ENCODE peak calls at places on chromosome 11, in five cellular contexts. W is B cell, H is choroid plexus epithelial cell, S is vagina, Q is neural crest cell. V is an unnamed sample.

GRCh38 chr11:107043242-107043991 is 25.1 kb upstream of the GUCY1A2 start:
- DNase-seq in W (no peak), H (peak), S (no peak), Q (no peak), V (no peak)

GRCh38 chr11:22778642-22779041 is 51.0 kb downstream of the SVIP start:
- DNase-seq in W (no peak), H (peak), S (no peak), Q (no peak), V (no peak)

GRCh38 chr11:57479925-57480324 is 19.6 kb downstream of the RTN4RL2 start:
- DNase-seq in W (no peak), H (no peak), S (no peak), Q (no peak), V (no peak)

GRCh38 chr11:121465709-121466062 is 12.9 kb upstream of the SORL1-AS1 start:
- DNase-seq in W (no peak), H (no peak), S (no peak), Q (no peak), V (peak)

GRCh38 chr11:110317516-110317932 is 21.1 kb upstream of the RDX start:
- DNase-seq in W (no peak), H (peak), S (no peak), Q (no peak), V (no peak)

GRCh38 chr11:128906185-128907065 is 15.3 kb downstream of the KCNJ5 start:
- DNase-seq in W (no peak), H (no peak), S (no peak), Q (no peak), V (no peak)

GRCh38 chr11:38672445-38672844 is 2074.4 kb upstream of the RAG2 start:
- DNase-seq in W (no peak), H (no peak), S (no peak), Q (no peak), V (no peak)

GRCh38 chr11:132278801-132279574 is 908.6 kb downstream of the NTM start:
- DNase-seq in W (no peak), H (peak), S (no peak), Q (peak), V (no peak)

GRCh38 chr11:60720460-60720859 is 4.1 kb upstream of the MS4A18 start:
- DNase-seq in W (no peak), H (no peak), S (no peak), Q (no peak), V (no peak)

GRCh38 chr11:22634897-22635629 is 9.4 kb upstream of the FANCF start:
- DNase-seq in W (no peak), H (peak), S (no peak), Q (no peak), V (no peak)

GRCh38 chr11:71551711-71552110 is 3.5 kb downstream of the KRTAP5-9 start:
- DNase-seq in W (no peak), H (no peak), S (no peak), Q (no peak), V (no peak)

GRCh38 chr11:63832336-63832735 is 6.6 kb upstream of the MARK2 start:
- DNase-seq in W (no peak), H (no peak), S (no peak), Q (no peak), V (no peak)

GRCh38 chr11:111938687-111939160 is 1.6 kb downstream of the DIXDC1 start:
- DNase-seq in W (peak), H (peak), S (no peak), Q (no peak), V (peak)

GRCh38 chr11:130462101-130462885 is 13.8 kb downstream of the ADAMTS15 start:
- DNase-seq in W (no peak), H (no peak), S (no peak), Q (no peak), V (no peak)

GRCh38 chr11:31655483-31655882 is 145.9 kb downstream of the ELP4 start:
- DNase-seq in W (no peak), H (peak), S (no peak), Q (no peak), V (no peak)

GRCh38 chr11:44226472-44226871 is 83.5 kb downstream of the ALX4 start:
- DNase-seq in W (no peak), H (no peak), S (no peak), Q (no peak), V (no peak)

GRCh38 chr11:62125316-62125715 is 1.5 kb downstream of the INCENP start:
- DNase-seq in W (no peak), H (no peak), S (no peak), Q (no peak), V (no peak)

GRCh38 chr11:47437746-47438418 is 11.1 kb downstream of the RAPSN start:
- DNase-seq in W (no peak), H (no peak), S (no peak), Q (no peak), V (no peak)

GRCh38 chr11:125514336-125515101 is 18.5 kb upstream of the FEZ1 start:
- DNase-seq in W (peak), H (peak), S (no peak), Q (no peak), V (no peak)

GRCh38 chr11:114321621-114322257 is 25.5 kb downstream of the NNMT start:
- DNase-seq in W (no peak), H (peak), S (no peak), Q (no peak), V (no peak)
- TF ChIP-seq CTCF in W (no peak), H (no peak), S (no peak), Q (no peak), V (no peak)

GRCh38 chr11:78638704-78639380 is 64.2 kb upstream of the NARS2 start:
- DNase-seq in W (no peak), H (no peak), S (no peak), Q (no peak), V (no peak)
- TF ChIP-seq CTCF in W (no peak), H (no peak), S (no peak), Q (no peak), V (no peak)

GRCh38 chr11:119573858-119574257 is 150.9 kb upstream of the THY1 start:
- DNase-seq in W (peak), H (no peak), S (no peak), Q (no peak), V (no peak)

GRCh38 chr11:119571311-119571710 is 148.3 kb upstream of the THY1 start:
- DNase-seq in W (no peak), H (no peak), S (no peak), Q (no peak), V (no peak)

GRCh38 chr11:119567667-119568582 is 145.0 kb upstream of the THY1 start:
- DNase-seq in W (no peak), H (peak), S (no peak), Q (no peak), V (no peak)

GRCh38 chr11:119578466-119579220 is 150.4 kb downstream of the NECTIN1 start:
- DNase-seq in W (no peak), H (no peak), S (no peak), Q (no peak), V (no peak)

GRCh38 chr11:119572481-119573424 is 149.8 kb upstream of the THY1 start:
- DNase-seq in W (no peak), H (no peak), S (no peak), Q (no peak), V (no peak)
- TF ChIP-seq CTCF in W (no peak), H (peak), S (no peak), Q (no peak), V (no peak)

GRCh38 chr11:2293396-2294339 is 8.1 kb downstream of the C11orf21 start:
- DNase-seq in W (no peak), H (no peak), S (no peak), Q (no peak), V (peak)
- TF ChIP-seq CTCF in W (no peak), H (no peak), S (no peak), Q (no peak), V (no peak)

DNA sequence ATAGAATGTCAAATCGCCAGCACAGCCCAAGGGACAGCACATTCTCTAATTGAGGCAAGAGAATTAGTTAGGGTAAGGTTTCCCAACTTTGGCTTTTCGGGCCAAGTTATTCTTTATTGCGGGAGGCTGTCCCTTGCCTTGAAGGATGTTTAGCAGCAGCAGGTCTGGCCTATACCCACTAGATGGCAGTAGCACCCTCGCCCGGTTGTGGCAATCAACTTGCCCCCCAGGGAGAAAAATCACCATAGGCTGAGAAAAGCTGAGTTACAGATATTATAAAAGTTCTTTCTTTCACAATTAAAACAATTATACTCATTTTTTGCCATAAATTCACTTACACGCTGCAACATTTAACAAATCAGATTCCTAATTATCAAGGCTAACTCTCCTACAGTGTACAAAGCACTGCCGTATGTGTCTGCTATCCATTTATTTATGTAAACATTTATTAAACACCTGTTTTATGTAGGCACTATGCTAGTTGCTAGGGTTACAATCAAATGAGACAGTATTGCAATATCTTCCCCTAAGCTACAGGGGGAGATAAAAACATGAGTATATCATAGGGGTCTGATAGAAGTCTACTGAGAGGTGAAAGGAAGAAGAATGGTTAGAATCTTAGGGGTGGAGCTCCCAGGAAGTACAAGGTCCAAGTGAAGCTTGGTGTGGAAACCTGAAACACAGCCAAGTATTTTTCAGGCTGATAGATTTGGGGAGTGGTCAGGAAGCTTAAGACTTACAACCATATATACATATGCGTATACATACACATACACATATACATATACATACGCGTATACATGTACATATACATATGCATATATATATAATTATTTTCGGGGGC is 452.3 kb downstream of the RAB38 start:
- DNase-seq in W (no peak), H (peak), S (no peak), Q (no peak), V (peak)
- TF ChIP-seq CTCF in W (no peak), H (peak), S (no peak), Q (peak), V (peak)

GRCh38 chr11:72712168-72712721 is 38.0 kb upstream of the PDE2A start:
- DNase-seq in W (no peak), H (peak), S (no peak), Q (no peak), V (no peak)
- TF ChIP-seq CTCF in W (no peak), H (no peak), S (no peak), Q (no peak), V (no peak)

GRCh38 chr11:83671295-83671694 is 385.1 kb upstream of the CCDC90B start:
- DNase-seq in W (peak), H (peak), S (no peak), Q (no peak), V (no peak)
- TF ChIP-seq CTCF in W (peak), H (peak), S (no peak), Q (no peak), V (no peak)

DNA sequence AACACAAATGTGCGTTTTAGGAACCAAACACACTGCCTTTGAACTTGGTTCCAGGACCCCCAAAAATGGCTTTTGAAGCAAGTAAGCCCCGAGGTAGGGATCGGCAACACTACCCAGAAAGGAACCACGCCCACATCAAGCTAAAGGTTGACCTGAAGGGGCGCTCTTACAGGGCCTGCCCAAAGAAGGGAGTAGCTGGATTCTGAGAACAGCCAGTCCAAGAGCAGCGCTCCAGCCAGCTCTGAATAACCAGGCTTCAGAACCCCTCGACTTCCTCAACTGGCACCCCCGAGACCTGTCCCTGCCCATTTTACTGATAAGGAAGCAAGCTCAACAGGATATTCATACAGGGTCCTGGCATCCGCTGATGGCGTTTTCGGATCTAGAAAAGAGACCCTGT is 18.9 kb upstream of the MOB2 start:
- DNase-seq in W (no peak), H (no peak), S (no peak), Q (no peak), V (no peak)
- TF ChIP-seq CTCF in W (no peak), H (no peak), S (no peak), Q (no peak), V (no peak)

GRCh38 chr11:13184295-13184794 is 93.2 kb upstream of the BMAL1 start:
- DNase-seq in W (no peak), H (no peak), S (no peak), Q (no peak), V (no peak)
- TF ChIP-seq CTCF in W (no peak), H (no peak), S (no peak), Q (no peak), V (no peak)

GRCh38 chr11:118310781-118311485 is 6.4 kb downstream of the CD3E start:
- DNase-seq in W (no peak), H (no peak), S (no peak), Q (no peak), V (no peak)

GRCh38 chr11:118313242-118313641 is 8.7 kb downstream of the CD3E start:
- DNase-seq in W (no peak), H (no peak), S (no peak), Q (no peak), V (no peak)

GRCh38 chr11:118311518-118311917 is 7.0 kb downstream of the CD3E start:
- DNase-seq in W (no peak), H (no peak), S (no peak), Q (no peak), V (no peak)

GRCh38 chr11:118310271-118310670 is 5.7 kb downstream of the CD3E start:
- DNase-seq in W (no peak), H (no peak), S (no peak), Q (no peak), V (no peak)

DNA sequence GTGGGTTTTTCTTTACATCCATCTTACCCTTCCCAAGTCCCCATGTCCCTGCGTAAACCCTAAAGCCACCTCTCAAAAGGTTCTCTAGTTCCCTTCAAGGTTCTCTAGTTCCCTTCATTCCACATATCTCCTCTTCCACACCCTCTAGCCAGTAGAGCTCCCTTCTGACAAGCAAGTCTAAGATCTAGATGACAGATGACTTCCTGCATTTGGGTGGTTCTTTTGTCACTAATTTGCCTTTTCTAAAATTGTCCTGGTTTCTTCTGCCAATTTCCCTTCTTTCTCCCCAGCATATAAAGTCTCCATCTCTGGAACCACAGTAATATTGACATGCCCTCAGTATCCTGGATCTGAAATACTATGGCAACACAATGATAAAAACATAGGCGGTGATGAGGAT is 7.8 kb downstream of the CD3E start:
- DNase-seq in W (no peak), H (no peak), S (no peak), Q (no peak), V (no peak)
- TF ChIP-seq CTCF in W (no peak), H (no peak), S (no peak), Q (no peak), V (no peak)

V was measured in nephron progenitor cell.